ENCODE peak calls at places on chromosomes 16 and 17, in seven cellular contexts. G is HEK293T; S is stimulated activated CD8-positive, alpha-beta memory T cell treated with anti-CD3 and anti-CD28 coated beads, Interleukin-4, amount 100 ng/mL, for 48 hours; K is fibroblast of pulmonary artery; Q is stimulated activated CD4-positive, alpha-beta T cell treated with anti-CD3 and anti-CD28 coated beads, Interleukin-12 subunit alpha, Interleukin-12 subunit beta, amount 100 ng/mL, for 4 hours; A is neuronal stem cell; Z is amygdala. R is an unnamed sample.

GRCh38 chr17:39809221-39809620 is 54.9 kb downstream of the IKZF3 start:
- DNase-seq in G (no peak), S (no peak), K (no peak), Q (no peak), A (no peak), Z (no peak), R (no peak)

GRCh38 chr16:84672276-84673202 is 24.2 kb downstream of the KLHL36 start:
- DNase-seq in G (peak), S (peak), K (peak), Q (peak), A (peak), Z (peak), R (peak)

GRCh38 chr17:45851873-45852272 is 7.2 kb downstream of the SPPL2C start:
- DNase-seq in G (no peak), S (no peak), K (no peak), Q (no peak), A (no peak), Z (no peak), R (no peak)

GRCh38 chr17:12509836-12510235 is 155.9 kb upstream of the MYOCD start:
- DNase-seq in G (no peak), S (no peak), K (no peak), Q (no peak), A (no peak), Z (no peak), R (no peak)

GRCh38 chr17:27793168-27793905 is 7.0 kb downstream of the NOS2 start:
- DNase-seq in G (peak), S (no peak), K (no peak), Q (no peak), A (peak), Z (no peak), R (peak)

GRCh38 chr17:18968945-18969887 is 17.3 kb downstream of the SLC5A10 start:
- DNase-seq in G (no peak), S (no peak), K (no peak), Q (no peak), A (no peak), Z (no peak), R (no peak)

GRCh38 chr17:43129671-43130010 is 4.5 kb upstream of the BRCA1 start:
- DNase-seq in G (no peak), S (no peak), K (no peak), Q (no peak), A (no peak), Z (no peak), R (no peak)

GRCh38 chr16:66523861-66524354 is 26.0 kb downstream of the TK2 start:
- DNase-seq in G (no peak), S (no peak), K (peak), Q (no peak), A (no peak), Z (no peak), R (no peak)

GRCh38 chr17:21289175-21289901 is 4.8 kb downstream of the MAP2K3 start:
- DNase-seq in G (no peak), S (no peak), K (no peak), Q (no peak), A (no peak), Z (no peak), R (no peak)

GRCh38 chr16:57846078-57846697 is 43.9 kb upstream of the KIFC3 start:
- DNase-seq in G (no peak), S (no peak), K (no peak), Q (no peak), A (no peak), Z (no peak), R (no peak)

GRCh38 chr16:8751481-8752311 is 45.7 kb downstream of the TMEM186 start:
- DNase-seq in G (no peak), S (no peak), K (peak), Q (no peak), A (no peak), Z (no peak), R (no peak)

GRCh38 chr17:29369831-29370735 is 20.1 kb upstream of the TAOK1 start:
- DNase-seq in G (peak), S (peak), K (peak), Q (peak), A (peak), Z (no peak), R (peak)

GRCh38 chr16:88508868-88509748 is 56.0 kb downstream of the ZFPM1 start:
- DNase-seq in G (no peak), S (no peak), K (no peak), Q (no peak), A (no peak), Z (no peak), R (no peak)

GRCh38 chr17:21286771-21287702 is 2.5 kb downstream of the MAP2K3 start:
- DNase-seq in G (no peak), S (peak), K (no peak), Q (no peak), A (no peak), Z (no peak), R (no peak)

GRCh38 chr16:87995644-87996043 is 44.4 kb downstream of the BANP start:
- DNase-seq in G (no peak), S (no peak), K (no peak), Q (no peak), A (no peak), Z (no peak), R (no peak)

GRCh38 chr17:8360260-8360659 is 16.2 kb downstream of the KRABD2 start:
- DNase-seq in G (no peak), S (no peak), K (no peak), Q (no peak), A (no peak), Z (no peak), R (no peak)

GRCh38 chr17:77227461-77228223 is 86.9 kb downstream of the SEC14L1 start:
- DNase-seq in G (no peak), S (no peak), K (no peak), Q (no peak), A (no peak), Z (no peak), R (no peak)

GRCh38 chr16:85731179-85731578 is 19.7 kb downstream of the C16orf74 start:
- DNase-seq in G (no peak), S (no peak), K (no peak), Q (no peak), A (no peak), Z (no peak), R (no peak)

GRCh38 chr17:57110579-57111367 is 25.7 kb downstream of the AKAP1 start:
- DNase-seq in G (no peak), S (no peak), K (no peak), Q (no peak), A (no peak), Z (no peak), R (no peak)

GRCh38 chr16:89248196-89249005 is 30.9 kb downstream of the ZNF778 start:
- DNase-seq in G (no peak), S (no peak), K (no peak), Q (no peak), A (no peak), Z (no peak), R (no peak)

GRCh38 chr17:2911755-2912111 is 115.5 kb downstream of the RAP1GAP2 start:
- DNase-seq in G (no peak), S (no peak), K (no peak), Q (no peak), A (no peak), Z (no peak), R (no peak)

GRCh38 chr16:568401-569258 is 1.1 kb upstream of the PIGQ start:
- DNase-seq in G (no peak), S (no peak), K (no peak), Q (no peak), A (no peak), Z (no peak), R (no peak)

GRCh38 chr17:73455050-73455687 is 143.4 kb upstream of the CDC42EP4 start:
- DNase-seq in G (no peak), S (no peak), K (no peak), Q (no peak), A (no peak), Z (peak), R (no peak)

GRCh38 chr16:66662445-66663194 is 33.9 kb downstream of the CMTM4 start:
- DNase-seq in G (peak), S (no peak), K (peak), Q (no peak), A (no peak), Z (no peak), R (no peak)

GRCh38 chr16:67406628-67407027 is 9.6 kb downstream of the ZDHHC1 start:
- DNase-seq in G (no peak), S (no peak), K (peak), Q (no peak), A (no peak), Z (no peak), R (no peak)

GRCh38 chr17:40903129-40903847 is 18.2 kb upstream of the KRT20 start:
- DNase-seq in G (no peak), S (no peak), K (peak), Q (no peak), A (no peak), Z (no peak), R (no peak)

GRCh38 chr17:50087246-50087911 is 7.8 kb upstream of the PDK2 start:
- DNase-seq in G (peak), S (peak), K (peak), Q (peak), A (peak), Z (peak), R (peak)

GRCh38 chr17:48374650-48375230 is 55.3 kb downstream of the SKAP1 start:
- DNase-seq in G (peak), S (peak), K (no peak), Q (no peak), A (no peak), Z (no peak), R (no peak)

GRCh38 chr16:67248401-67249177 is at the start of gene SLC9A5:
- DNase-seq in G (peak), S (peak), K (no peak), Q (peak), A (no peak), Z (no peak), R (peak)

GRCh38 chr17:6461246-6461645 is 17.0 kb downstream of the PIMREG start:
- DNase-seq in G (no peak), S (no peak), K (no peak), Q (no peak), A (no peak), Z (no peak), R (no peak)

GRCh38 chr16:47887496-47887895 is 268.3 kb downstream of the ABCC12 start:
- DNase-seq in G (no peak), S (no peak), K (peak), Q (no peak), A (no peak), Z (no peak), R (no peak)

GRCh38 chr16:11869657-11870228 is 18.4 kb upstream of the RSL1D1 start:
- DNase-seq in G (no peak), S (no peak), K (no peak), Q (no peak), A (no peak), Z (no peak), R (no peak)

GRCh38 chr16:86924537-86924936 is 346.2 kb downstream of the FOXL1 start:
- DNase-seq in G (no peak), S (no peak), K (peak), Q (no peak), A (no peak), Z (no peak), R (no peak)

GRCh38 chr16:63981639-63982038 is 1140.2 kb downstream of the CDH11 start:
- DNase-seq in G (no peak), S (no peak), K (no peak), Q (no peak), A (peak), Z (no peak), R (no peak)

GRCh38 chr16:27676807-27677206 is 126.9 kb downstream of the KATNIP start:
- DNase-seq in G (no peak), S (no peak), K (peak), Q (no peak), A (no peak), Z (no peak), R (no peak)

GRCh38 chr16:75244844-75245758 is 6.3 kb downstream of the BCAR1 start:
- DNase-seq in G (no peak), S (no peak), K (peak), Q (no peak), A (peak), Z (peak), R (peak)

GRCh38 chr16:89319883-89320716 is 102.6 kb downstream of the ZNF778 start:
- DNase-seq in G (no peak), S (peak), K (peak), Q (peak), A (no peak), Z (no peak), R (no peak)

GRCh38 chr17:28982191-28982793 is 23.5 kb downstream of the SEZ6 start:
- DNase-seq in G (no peak), S (peak), K (peak), Q (peak), A (no peak), Z (no peak), R (no peak)

GRCh38 chr16:20884240-20884556 is 16.0 kb downstream of the DCUN1D3 start:
- DNase-seq in G (no peak), S (peak), K (peak), Q (no peak), A (no peak), Z (no peak), R (no peak)